ENCODE peak calls at places on chromosomes 3 and 15, in eight cellular contexts. One of them, this sample, is unnamed.

GRCh38 chr3:30698549-30698948 is 92.1 kb downstream of the TGFBR2 start:
- DNase-seq in HT1080: no peak
- DNase-seq in memory B cell: no peak
- DNase-seq in stimulated activated CD4-positive, alpha-beta T cell treated with anti-CD3 and anti-CD28 coated beads, Interleukin-2, amount 100 ng/mL, for 24 hours: no peak
- DNase-seq in GM04504: no peak
- DNase-seq in Kasumi-1: no peak
- DNase-seq in NAMALWA: no peak
- DNase-seq in GDM1: no peak
- DNase-seq in this sample: no peak

GRCh38 chr3:37910666-37911400 is 49.2 kb downstream of the CTDSPL start:
- DNase-seq in HT1080: no peak
- DNase-seq in memory B cell: no peak
- DNase-seq in stimulated activated CD4-positive, alpha-beta T cell treated with anti-CD3 and anti-CD28 coated beads, Interleukin-2, amount 100 ng/mL, for 24 hours: no peak
- DNase-seq in GM04504: no peak
- DNase-seq in Kasumi-1: no peak
- DNase-seq in NAMALWA: no peak
- DNase-seq in GDM1: no peak
- DNase-seq in this sample: no peak

GRCh38 chr3:153209596-153209995 is 47.6 kb downstream of the RAP2B start:
- DNase-seq in HT1080: peak; percentile 97
- DNase-seq in memory B cell: no peak
- DNase-seq in stimulated activated CD4-positive, alpha-beta T cell treated with anti-CD3 and anti-CD28 coated beads, Interleukin-2, amount 100 ng/mL, for 24 hours: no peak
- DNase-seq in GM04504: no peak
- DNase-seq in Kasumi-1: peak; percentile 35
- DNase-seq in NAMALWA: no peak
- DNase-seq in GDM1: no peak
- DNase-seq in this sample: no peak

GRCh38 chr15:101805605-101806345 is 2.5 kb downstream of the OR4F6 start:
- DNase-seq in HT1080: peak; percentile 61
- DNase-seq in memory B cell: no peak
- DNase-seq in stimulated activated CD4-positive, alpha-beta T cell treated with anti-CD3 and anti-CD28 coated beads, Interleukin-2, amount 100 ng/mL, for 24 hours: no peak
- DNase-seq in GM04504: no peak
- DNase-seq in Kasumi-1: no peak
- DNase-seq in NAMALWA: no peak
- DNase-seq in GDM1: no peak
- DNase-seq in this sample: no peak

GRCh38 chr3:134357914-134358811 is 16.1 kb downstream of the AMOTL2 start:
- DNase-seq in HT1080: peak; percentile 99
- DNase-seq in memory B cell: no peak
- DNase-seq in stimulated activated CD4-positive, alpha-beta T cell treated with anti-CD3 and anti-CD28 coated beads, Interleukin-2, amount 100 ng/mL, for 24 hours: no peak
- DNase-seq in GM04504: peak; percentile 94
- DNase-seq in Kasumi-1: peak; percentile 8
- DNase-seq in NAMALWA: peak; percentile 23
- DNase-seq in GDM1: no peak
- DNase-seq in this sample: peak; percentile 94

GRCh38 chr3:48400824-48401433 is 28.9 kb downstream of the FBXW12 start:
- DNase-seq in HT1080: peak; percentile 55
- DNase-seq in memory B cell: peak; percentile 61
- DNase-seq in stimulated activated CD4-positive, alpha-beta T cell treated with anti-CD3 and anti-CD28 coated beads, Interleukin-2, amount 100 ng/mL, for 24 hours: peak; percentile 68
- DNase-seq in GM04504: peak; percentile 25
- DNase-seq in Kasumi-1: peak; percentile 59
- DNase-seq in NAMALWA: peak; percentile 66
- DNase-seq in GDM1: peak; percentile 14
- DNase-seq in this sample: peak; percentile 3

GRCh38 chr3:149541091-149541491 is 66.6 kb downstream of the TM4SF4 start:
- DNase-seq in HT1080: peak; percentile 51
- DNase-seq in memory B cell: no peak
- DNase-seq in stimulated activated CD4-positive, alpha-beta T cell treated with anti-CD3 and anti-CD28 coated beads, Interleukin-2, amount 100 ng/mL, for 24 hours: no peak
- DNase-seq in GM04504: no peak
- DNase-seq in Kasumi-1: no peak
- DNase-seq in NAMALWA: no peak
- DNase-seq in GDM1: no peak
- DNase-seq in this sample: no peak

GRCh38 chr15:51155016-51155580 is 60.4 kb upstream of the TNFAIP8L3 start:
- DNase-seq in HT1080: peak; percentile 32
- DNase-seq in memory B cell: no peak
- DNase-seq in stimulated activated CD4-positive, alpha-beta T cell treated with anti-CD3 and anti-CD28 coated beads, Interleukin-2, amount 100 ng/mL, for 24 hours: no peak
- DNase-seq in GM04504: no peak
- DNase-seq in Kasumi-1: no peak
- DNase-seq in NAMALWA: no peak
- DNase-seq in GDM1: no peak
- DNase-seq in this sample: no peak

GRCh38 chr15:93829115-93829849 is 402.1 kb upstream of the MCTP2 start:
- DNase-seq in HT1080: peak; percentile 73
- DNase-seq in memory B cell: no peak
- DNase-seq in stimulated activated CD4-positive, alpha-beta T cell treated with anti-CD3 and anti-CD28 coated beads, Interleukin-2, amount 100 ng/mL, for 24 hours: no peak
- DNase-seq in GM04504: peak; percentile 51
- DNase-seq in Kasumi-1: no peak
- DNase-seq in NAMALWA: no peak
- DNase-seq in GDM1: no peak
- DNase-seq in this sample: peak; percentile 5

GRCh38 chr15:58517252-58517681 is 85.5 kb downstream of the LIPC start:
- DNase-seq in HT1080: no peak
- DNase-seq in memory B cell: no peak
- DNase-seq in stimulated activated CD4-positive, alpha-beta T cell treated with anti-CD3 and anti-CD28 coated beads, Interleukin-2, amount 100 ng/mL, for 24 hours: no peak
- DNase-seq in GM04504: no peak
- DNase-seq in Kasumi-1: peak; percentile 26
- DNase-seq in NAMALWA: peak; percentile 5
- DNase-seq in GDM1: no peak
- DNase-seq in this sample: no peak

GRCh38 chr3:99499235-99499798 is 139.1 kb upstream of the COL8A1 start:
- DNase-seq in HT1080: peak; percentile 46
- DNase-seq in memory B cell: no peak
- DNase-seq in stimulated activated CD4-positive, alpha-beta T cell treated with anti-CD3 and anti-CD28 coated beads, Interleukin-2, amount 100 ng/mL, for 24 hours: no peak
- DNase-seq in GM04504: no peak
- DNase-seq in Kasumi-1: peak; percentile 44
- DNase-seq in NAMALWA: peak; percentile 42
- DNase-seq in GDM1: no peak
- DNase-seq in this sample: no peak

GRCh38 chr3:194824100-194824499 is 138.4 kb downstream of the FAM43A start:
- DNase-seq in HT1080: no peak
- DNase-seq in memory B cell: no peak
- DNase-seq in stimulated activated CD4-positive, alpha-beta T cell treated with anti-CD3 and anti-CD28 coated beads, Interleukin-2, amount 100 ng/mL, for 24 hours: no peak
- DNase-seq in GM04504: no peak
- DNase-seq in Kasumi-1: no peak
- DNase-seq in NAMALWA: no peak
- DNase-seq in GDM1: no peak
- DNase-seq in this sample: no peak

GRCh38 chr15:77739591-77740378 is 107.1 kb upstream of the LINGO1 start:
- DNase-seq in HT1080: no peak
- DNase-seq in memory B cell: no peak
- DNase-seq in stimulated activated CD4-positive, alpha-beta T cell treated with anti-CD3 and anti-CD28 coated beads, Interleukin-2, amount 100 ng/mL, for 24 hours: no peak
- DNase-seq in GM04504: no peak
- DNase-seq in Kasumi-1: no peak
- DNase-seq in NAMALWA: no peak
- DNase-seq in GDM1: no peak
- DNase-seq in this sample: no peak

GRCh38 chr3:152359385-152360248 is 90.9 kb downstream of the MBNL1 start:
- DNase-seq in HT1080: peak; percentile 38
- DNase-seq in memory B cell: no peak
- DNase-seq in stimulated activated CD4-positive, alpha-beta T cell treated with anti-CD3 and anti-CD28 coated beads, Interleukin-2, amount 100 ng/mL, for 24 hours: no peak
- DNase-seq in GM04504: no peak
- DNase-seq in Kasumi-1: no peak
- DNase-seq in NAMALWA: no peak
- DNase-seq in GDM1: no peak
- DNase-seq in this sample: no peak

GRCh38 chr15:98856540-98856907 is 151.1 kb downstream of the PGPEP1L start:
- DNase-seq in HT1080: no peak
- DNase-seq in memory B cell: no peak
- DNase-seq in stimulated activated CD4-positive, alpha-beta T cell treated with anti-CD3 and anti-CD28 coated beads, Interleukin-2, amount 100 ng/mL, for 24 hours: no peak
- DNase-seq in GM04504: peak; percentile 69
- DNase-seq in Kasumi-1: no peak
- DNase-seq in NAMALWA: no peak
- DNase-seq in GDM1: no peak
- DNase-seq in this sample: peak; percentile 79

GRCh38 chr3:127393131-127393820 is 105.4 kb upstream of the PRR20G start:
- DNase-seq in HT1080: no peak
- DNase-seq in memory B cell: no peak
- DNase-seq in stimulated activated CD4-positive, alpha-beta T cell treated with anti-CD3 and anti-CD28 coated beads, Interleukin-2, amount 100 ng/mL, for 24 hours: no peak
- DNase-seq in GM04504: no peak
- DNase-seq in Kasumi-1: no peak
- DNase-seq in NAMALWA: no peak
- DNase-seq in GDM1: no peak
- DNase-seq in this sample: no peak

GRCh38 chr3:32238816-32239637 is 547 bp downstream of the CMTM8 start:
- DNase-seq in HT1080: peak; percentile 23
- DNase-seq in memory B cell: peak; percentile 45
- DNase-seq in stimulated activated CD4-positive, alpha-beta T cell treated with anti-CD3 and anti-CD28 coated beads, Interleukin-2, amount 100 ng/mL, for 24 hours: peak; percentile 49
- DNase-seq in GM04504: no peak
- DNase-seq in Kasumi-1: peak; percentile 33
- DNase-seq in NAMALWA: peak; percentile 63
- DNase-seq in GDM1: peak; percentile 35
- DNase-seq in this sample: no peak

GRCh38 chr15:44231842-44232241 is 36.8 kb upstream of the FRMD5 start:
- DNase-seq in HT1080: no peak
- DNase-seq in memory B cell: no peak
- DNase-seq in stimulated activated CD4-positive, alpha-beta T cell treated with anti-CD3 and anti-CD28 coated beads, Interleukin-2, amount 100 ng/mL, for 24 hours: no peak
- DNase-seq in GM04504: no peak
- DNase-seq in Kasumi-1: no peak
- DNase-seq in NAMALWA: no peak
- DNase-seq in GDM1: no peak
- DNase-seq in this sample: no peak

GRCh38 chr15:35427091-35427490 is 118.9 kb downstream of the DPH6 start:
- DNase-seq in HT1080: peak; percentile 82
- DNase-seq in memory B cell: no peak
- DNase-seq in stimulated activated CD4-positive, alpha-beta T cell treated with anti-CD3 and anti-CD28 coated beads, Interleukin-2, amount 100 ng/mL, for 24 hours: no peak
- DNase-seq in GM04504: peak; percentile 59
- DNase-seq in Kasumi-1: no peak
- DNase-seq in NAMALWA: no peak
- DNase-seq in GDM1: no peak
- DNase-seq in this sample: peak; percentile 54

GRCh38 chr15:37837276-37837675 is 97.2 kb upstream of the TMCO5A start:
- DNase-seq in HT1080: peak; percentile 59
- DNase-seq in memory B cell: no peak
- DNase-seq in stimulated activated CD4-positive, alpha-beta T cell treated with anti-CD3 and anti-CD28 coated beads, Interleukin-2, amount 100 ng/mL, for 24 hours: no peak
- DNase-seq in GM04504: peak; percentile 2
- DNase-seq in Kasumi-1: no peak
- DNase-seq in NAMALWA: no peak
- DNase-seq in GDM1: no peak
- DNase-seq in this sample: no peak

GRCh38 chr15:68820205-68820588 is 498 bp downstream of the ANP32A start:
- DNase-seq in HT1080: peak; percentile 21
- DNase-seq in memory B cell: peak; percentile 68
- DNase-seq in stimulated activated CD4-positive, alpha-beta T cell treated with anti-CD3 and anti-CD28 coated beads, Interleukin-2, amount 100 ng/mL, for 24 hours: peak; percentile 75
- DNase-seq in GM04504: no peak
- DNase-seq in Kasumi-1: no peak
- DNase-seq in NAMALWA: peak; percentile 68
- DNase-seq in GDM1: no peak
- DNase-seq in this sample: no peak

GRCh38 chr15:92725171-92725570 is 69.6 kb upstream of the FAM174B start:
- DNase-seq in HT1080: no peak
- DNase-seq in memory B cell: no peak
- DNase-seq in stimulated activated CD4-positive, alpha-beta T cell treated with anti-CD3 and anti-CD28 coated beads, Interleukin-2, amount 100 ng/mL, for 24 hours: no peak
- DNase-seq in GM04504: no peak
- DNase-seq in Kasumi-1: no peak
- DNase-seq in NAMALWA: no peak
- DNase-seq in GDM1: no peak
- DNase-seq in this sample: no peak

GRCh38 chr15:101474233-101474632 is 15.3 kb downstream of the PCSK6 start:
- DNase-seq in HT1080: no peak
- DNase-seq in memory B cell: no peak
- DNase-seq in stimulated activated CD4-positive, alpha-beta T cell treated with anti-CD3 and anti-CD28 coated beads, Interleukin-2, amount 100 ng/mL, for 24 hours: no peak
- DNase-seq in GM04504: no peak
- DNase-seq in Kasumi-1: no peak
- DNase-seq in NAMALWA: no peak
- DNase-seq in GDM1: no peak
- DNase-seq in this sample: no peak

GRCh38 chr3:127712881-127713771 is 40.4 kb downstream of the ABTB1 start:
- DNase-seq in HT1080: no peak
- DNase-seq in memory B cell: no peak
- DNase-seq in stimulated activated CD4-positive, alpha-beta T cell treated with anti-CD3 and anti-CD28 coated beads, Interleukin-2, amount 100 ng/mL, for 24 hours: no peak
- DNase-seq in GM04504: no peak
- DNase-seq in Kasumi-1: no peak
- DNase-seq in NAMALWA: no peak
- DNase-seq in GDM1: no peak
- DNase-seq in this sample: no peak

GRCh38 chr3:168025076-168025475 is 70.6 kb downstream of the GOLIM4 start:
- DNase-seq in HT1080: peak; percentile 55
- DNase-seq in memory B cell: no peak
- DNase-seq in stimulated activated CD4-positive, alpha-beta T cell treated with anti-CD3 and anti-CD28 coated beads, Interleukin-2, amount 100 ng/mL, for 24 hours: no peak
- DNase-seq in GM04504: no peak
- DNase-seq in Kasumi-1: no peak
- DNase-seq in NAMALWA: no peak
- DNase-seq in GDM1: no peak
- DNase-seq in this sample: peak; percentile 32

GRCh38 chr3:63814300-63814699 is 4.8 kb upstream of the C3orf49 start:
- DNase-seq in HT1080: no peak
- DNase-seq in memory B cell: no peak
- DNase-seq in stimulated activated CD4-positive, alpha-beta T cell treated with anti-CD3 and anti-CD28 coated beads, Interleukin-2, amount 100 ng/mL, for 24 hours: no peak
- DNase-seq in GM04504: no peak
- DNase-seq in Kasumi-1: no peak
- DNase-seq in NAMALWA: no peak
- DNase-seq in GDM1: no peak
- DNase-seq in this sample: no peak

GRCh38 chr3:170622369-170623159 is 36.7 kb upstream of the SLC7A14 start:
- DNase-seq in HT1080: no peak
- DNase-seq in memory B cell: no peak
- DNase-seq in stimulated activated CD4-positive, alpha-beta T cell treated with anti-CD3 and anti-CD28 coated beads, Interleukin-2, amount 100 ng/mL, for 24 hours: no peak
- DNase-seq in GM04504: peak; percentile 97
- DNase-seq in Kasumi-1: no peak
- DNase-seq in NAMALWA: no peak
- DNase-seq in GDM1: no peak
- DNase-seq in this sample: peak; percentile 94

GRCh38 chr15:52772766-52773165 is 17.4 kb downstream of the ONECUT1 start:
- DNase-seq in HT1080: no peak
- DNase-seq in memory B cell: no peak
- DNase-seq in stimulated activated CD4-positive, alpha-beta T cell treated with anti-CD3 and anti-CD28 coated beads, Interleukin-2, amount 100 ng/mL, for 24 hours: no peak
- DNase-seq in GM04504: no peak
- DNase-seq in Kasumi-1: no peak
- DNase-seq in NAMALWA: no peak
- DNase-seq in GDM1: no peak
- DNase-seq in this sample: no peak

GRCh38 chr3:3705090-3705775 is 94.0 kb upstream of the LRRN1 start:
- DNase-seq in HT1080: no peak
- DNase-seq in memory B cell: no peak
- DNase-seq in stimulated activated CD4-positive, alpha-beta T cell treated with anti-CD3 and anti-CD28 coated beads, Interleukin-2, amount 100 ng/mL, for 24 hours: no peak
- DNase-seq in GM04504: no peak
- DNase-seq in Kasumi-1: no peak
- DNase-seq in NAMALWA: no peak
- DNase-seq in GDM1: no peak
- DNase-seq in this sample: no peak

GRCh38 chr3:172201136-172201989 is 162.0 kb downstream of the FNDC3B start:
- DNase-seq in HT1080: peak; percentile 42
- DNase-seq in memory B cell: no peak
- DNase-seq in stimulated activated CD4-positive, alpha-beta T cell treated with anti-CD3 and anti-CD28 coated beads, Interleukin-2, amount 100 ng/mL, for 24 hours: no peak
- DNase-seq in GM04504: peak; percentile 93
- DNase-seq in Kasumi-1: no peak
- DNase-seq in NAMALWA: no peak
- DNase-seq in GDM1: no peak
- DNase-seq in this sample: peak; percentile 96